ENCODE peak calls at places on chromosomes 13 and 19, in five cellular contexts. I is iris pigment epithelial cell; M is stimulated activated CD8-positive, alpha-beta memory T cell treated with anti-CD3 and anti-CD28 coated beads, Interleukin-4, amount 100 ng/mL, for 1 hour; W is heart left ventricle; H is H9. N is an unnamed sample.

GRCh38 chr13:28475916-28476725 is 18.8 kb downstream of the FLT1 start:
- DNase-seq in I (peak), M (no peak), W (no peak), H (no peak), N (no peak)

GRCh38 chr19:38664503-38665211 is 17.2 kb downstream of the ACTN4 start:
- DNase-seq in I (no peak), M (no peak), W (peak), H (no peak), N (no peak)

GRCh38 chr19:51686171-51686570 is 7.0 kb upstream of the SPACA6 start:
- DNase-seq in I (no peak), M (no peak), W (no peak), H (no peak), N (no peak)

GRCh38 chr19:10112895-10113591 is 1.6 kb downstream of the P2RY11 start:
- DNase-seq in I (peak), M (peak), W (no peak), H (peak), N (peak)

GRCh38 chr19:1839658-1840540 is 8.4 kb downstream of the REXO1 start:
- DNase-seq in I (no peak), M (no peak), W (no peak), H (no peak), N (no peak)

GRCh38 chr13:59533561-59534337 is 630.0 kb downstream of the DIAPH3 start:
- DNase-seq in I (peak), M (no peak), W (no peak), H (no peak), N (no peak)

GRCh38 chr13:111503905-111504695 is 183.7 kb downstream of the TEX29 start:
- DNase-seq in I (no peak), M (no peak), W (no peak), H (no peak), N (no peak)

GRCh38 chr19:17260842-17261325 is 3.7 kb downstream of the USHBP1 start:
- DNase-seq in I (peak), M (peak), W (peak), H (peak), N (peak)

GRCh38 chr13:90015565-90016507 is 1331.7 kb upstream of the MIR17HG start:
- DNase-seq in I (peak), M (no peak), W (no peak), H (no peak), N (no peak)

GRCh38 chr13:51895906-51896888 is 34.4 kb downstream of the CCDC70 start:
- DNase-seq in I (peak), M (no peak), W (peak), H (peak), N (no peak)

GRCh38 chr13:34634443-34634842 is 307.6 kb upstream of the NBEA start:
- DNase-seq in I (no peak), M (no peak), W (no peak), H (no peak), N (no peak)

GRCh38 chr19:13016628-13017305 is 21.5 kb downstream of the NFIX start:
- DNase-seq in I (no peak), M (no peak), W (no peak), H (no peak), N (no peak)

GRCh38 chr13:46523972-46524737 is 28.8 kb upstream of the LRCH1 start:
- DNase-seq in I (no peak), M (no peak), W (no peak), H (no peak), N (no peak)

GRCh38 chr19:13036366-13036976 is 41.2 kb downstream of the NFIX start:
- DNase-seq in I (no peak), M (no peak), W (peak), H (no peak), N (no peak)

GRCh38 chr19:47514151-47514868 is 553 bp downstream of the NAPA start:
- DNase-seq in I (no peak), M (no peak), W (no peak), H (no peak), N (no peak)

GRCh38 chr13:79989251-79989661 is 351.7 kb downstream of the SPRY2 start:
- DNase-seq in I (no peak), M (no peak), W (no peak), H (no peak), N (no peak)

GRCh38 chr13:43390582-43390981 is 367.2 kb downstream of the DNAJC15 start:
- DNase-seq in I (no peak), M (no peak), W (no peak), H (no peak), N (no peak)

GRCh38 chr13:110278859-110279258 is 28.1 kb downstream of the COL4A1 start:
- DNase-seq in I (no peak), M (no peak), W (no peak), H (no peak), N (no peak)

GRCh38 chr19:514166-514663 is 6.9 kb downstream of the TPGS1 start:
- DNase-seq in I (no peak), M (no peak), W (no peak), H (no peak), N (no peak)

GRCh38 chr13:113135281-113135760 is 12.7 kb downstream of the F10 start:
- DNase-seq in I (no peak), M (no peak), W (no peak), H (peak), N (no peak)

GRCh38 chr19:8158411-8159074 is 9.2 kb upstream of the FBN3 start:
- DNase-seq in I (peak), M (peak), W (peak), H (peak), N (no peak)

GRCh38 chr19:40233811-40234389 is 7.4 kb upstream of the CCNP start:
- DNase-seq in I (no peak), M (no peak), W (no peak), H (no peak), N (no peak)

GRCh38 chr13:113669231-113669870 is 2.3 kb downstream of the GRK1 start:
- DNase-seq in I (no peak), M (no peak), W (no peak), H (no peak), N (no peak)

GRCh38 chr19:35644987-35645679 is 3.0 kb upstream of the COX6B1 start:
- DNase-seq in I (peak), M (peak), W (peak), H (peak), N (peak)

GRCh38 chr13:48571121-48571901 is 38.4 kb upstream of the RCBTB2 start:
- DNase-seq in I (peak), M (no peak), W (no peak), H (no peak), N (no peak)

GRCh38 chr13:27967736-27968315 is 1.3 kb downstream of the CDX2 start:
- DNase-seq in I (no peak), M (no peak), W (no peak), H (peak), N (no peak)

GRCh38 chr19:7947939-7948338 is 4.5 kb upstream of the TIMM44 start:
- DNase-seq in I (peak), M (no peak), W (no peak), H (no peak), N (no peak)